ENCODE peak calls at places on chromosomes 3 and 15, in ten cellular contexts. A is GM23338, U is HFFc6, S is cardiac fibroblast, B is choroid plexus epithelial cell, R is AG04449, P is psoas muscle, C is natural killer cell, V is progenitor cell of endocrine pancreas, M is tibial artery. W is an unnamed sample.

GRCh38 chr15:76823903-76824302 is 81.2 kb downstream of the SCAPER start:
- DNase-seq in A (no peak), U (no peak), S (no peak), B (no peak), R (no peak), P (no peak), C (no peak), V (no peak), M (no peak), W (no peak)

GRCh38 chr15:45550436-45550835 is 27.9 kb upstream of the SLC30A4 start:
- DNase-seq in A (no peak), U (peak), S (peak), B (peak), R (no peak), P (no peak), C (no peak), V (no peak), M (no peak), W (no peak)

GRCh38 chr3:111782447-111782782 is 76.7 kb upstream of the PHLDB2 start:
- DNase-seq in A (no peak), U (no peak), S (no peak), B (no peak), R (no peak), P (no peak), C (no peak), V (no peak), M (no peak), W (no peak)

GRCh38 chr3:9681723-9682081 is 21.9 kb upstream of the CPNE9 start:
- DNase-seq in A (no peak), U (no peak), S (no peak), B (no peak), R (no peak), P (no peak), C (no peak), V (no peak), M (no peak), W (no peak)

GRCh38 chr3:180962530-180962929 is 27.0 kb downstream of the DNAJC19 start:
- DNase-seq in A (no peak), U (no peak), S (no peak), B (no peak), R (no peak), P (no peak), C (no peak), V (no peak), M (no peak), W (no peak)

GRCh38 chr15:60656491-60657284 is 177.7 kb upstream of the ICE2 start:
- DNase-seq in A (no peak), U (no peak), S (peak), B (peak), R (no peak), P (no peak), C (no peak), V (no peak), M (no peak), W (no peak)

GRCh38 chr15:72271221-72271620 is 1.1 kb downstream of the PARP6 start:
- DNase-seq in A (no peak), U (no peak), S (no peak), B (no peak), R (no peak), P (no peak), C (no peak), V (no peak), M (no peak), W (no peak)

GRCh38 chr3:10347648-10348403 is 26.9 kb upstream of the SEC13 start:
- DNase-seq in A (no peak), U (no peak), S (no peak), B (no peak), R (no peak), P (no peak), C (no peak), V (no peak), M (no peak), W (no peak)

GRCh38 chr3:156317457-156317856 is 197.1 kb downstream of the KCNAB1 start:
- DNase-seq in A (peak), U (peak), S (peak), B (peak), R (no peak), P (no peak), C (no peak), V (no peak), M (no peak), W (no peak)

DNA sequence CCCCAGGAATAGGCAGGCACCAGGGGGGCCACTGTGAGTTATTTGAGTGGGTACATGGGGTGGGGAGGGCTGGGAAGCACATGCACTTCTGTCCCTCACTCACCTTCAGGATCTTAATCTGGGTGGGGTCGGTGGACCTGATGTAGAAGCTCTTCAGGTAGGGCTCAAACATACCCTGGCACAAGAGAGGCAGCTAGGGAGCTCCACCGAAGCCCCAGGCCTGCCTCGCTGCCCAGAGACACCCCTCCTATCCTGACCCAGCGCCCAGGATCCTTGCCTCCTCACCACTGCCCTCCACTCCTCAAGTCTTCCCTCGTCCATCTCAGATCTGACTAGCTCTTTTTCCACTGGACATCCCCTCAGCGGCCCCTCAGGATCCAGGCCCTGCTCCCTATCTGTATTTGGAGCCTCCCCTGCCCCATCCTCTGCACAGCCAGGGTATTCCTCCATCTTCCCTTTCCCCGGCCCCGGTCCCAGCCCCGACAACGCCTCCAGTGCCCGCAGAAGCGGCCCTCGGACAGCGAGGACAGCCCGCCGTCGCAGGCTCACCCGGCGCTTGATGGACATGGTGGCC is 30.0 kb downstream of the AP3B2 start:
- DNase-seq in A (peak), U (no peak), S (no peak), B (no peak), R (no peak), P (no peak), C (no peak), V (no peak), M (peak), W (no peak)
- TF ChIP-seq CTCF in A (no peak), U (no peak), S (no peak), B (no peak), R (no peak), P (no peak), C (no peak), V (no peak), M (no peak), W (no peak)

GRCh38 chr3:168620854-168621253 is 525.1 kb upstream of the GOLIM4 start:
- DNase-seq in A (peak), U (no peak), S (peak), B (peak), R (no peak), P (no peak), C (no peak), V (peak), M (no peak), W (no peak)
- TF ChIP-seq CTCF in A (peak), U (peak), S (peak), B (peak), R (peak), P (no peak), C (no peak), V (peak), M (no peak), W (peak)

GRCh38 chr3:57755368-57756021 is 614 bp upstream of the SLMAP start:
- DNase-seq in A (peak), U (peak), S (peak), B (peak), R (no peak), P (no peak), C (no peak), V (peak), M (no peak), W (no peak)
- TF ChIP-seq CTCF in A (peak), U (peak), S (peak), B (peak), R (no peak), P (no peak), C (no peak), V (peak), M (no peak), W (peak)

GRCh38 chr3:159991591-159991990 is 3.0 kb downstream of the IL12A start:
- DNase-seq in A (no peak), U (no peak), S (no peak), B (no peak), R (no peak), P (no peak), C (no peak), V (no peak), M (no peak), W (no peak)

GRCh38 chr3:159988617-159989251 is at the start of gene IL12A:
- DNase-seq in A (peak), U (peak), S (peak), B (peak), R (no peak), P (peak), C (peak), V (peak), M (peak), W (peak)

GRCh38 chr3:159992601-159993000 is 4.0 kb downstream of the IL12A start:
- DNase-seq in A (no peak), U (no peak), S (no peak), B (no peak), R (no peak), P (no peak), C (no peak), V (no peak), M (no peak), W (no peak)

GRCh38 chr3:159987291-159987711 is 1.3 kb upstream of the IL12A start:
- DNase-seq in A (peak), U (peak), S (peak), B (peak), R (no peak), P (no peak), C (no peak), V (no peak), M (no peak), W (no peak)

DNA sequence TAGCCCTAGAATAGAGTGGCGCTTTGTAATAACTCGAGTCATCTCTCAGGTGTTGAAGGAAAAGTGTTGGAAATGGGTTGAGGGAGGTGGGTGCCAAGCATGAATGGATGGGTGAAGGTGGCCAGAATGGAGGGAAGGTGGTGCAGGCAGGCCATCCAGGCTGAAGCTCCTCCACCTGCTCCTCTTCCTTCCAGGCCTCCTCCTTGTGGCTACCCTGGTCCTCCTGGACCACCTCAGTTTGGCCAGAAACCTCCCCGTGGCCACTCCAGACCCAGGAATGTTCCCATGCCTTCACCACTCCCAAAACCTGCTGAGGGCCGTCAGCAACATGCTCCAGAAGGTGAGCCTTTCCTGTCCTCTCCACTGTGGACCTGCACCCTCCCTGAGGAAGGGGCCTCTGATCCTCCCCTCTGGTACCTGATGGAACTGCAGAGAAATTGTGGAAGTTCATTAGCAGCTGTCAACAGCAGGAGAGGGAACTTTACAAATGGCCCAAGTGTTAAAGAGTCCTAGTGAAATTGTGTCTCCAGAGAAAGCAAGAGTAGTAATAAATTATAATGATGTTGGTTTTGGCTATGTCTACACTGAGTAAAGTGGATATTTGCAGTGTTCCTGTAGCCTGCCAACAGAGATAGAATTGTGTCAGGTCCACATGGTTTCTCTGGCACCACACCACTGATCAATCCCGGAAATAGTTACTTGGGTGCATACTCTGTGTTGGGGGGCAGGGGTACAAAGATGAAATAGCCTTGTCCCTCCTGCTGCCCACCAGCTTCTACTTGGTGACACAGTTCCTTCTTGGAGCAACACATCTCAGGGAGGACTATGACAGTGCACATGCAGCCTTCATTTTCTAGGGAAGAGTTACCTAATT is 1.6 kb downstream of the IL12A start:
- DNase-seq in A (peak), U (no peak), S (no peak), B (no peak), R (no peak), P (no peak), C (no peak), V (no peak), M (no peak), W (no peak)
- TF ChIP-seq CTCF in A (no peak), U (no peak), S (no peak), B (no peak), R (no peak), P (no peak), C (no peak), V (peak), M (no peak), W (peak)

DNA sequence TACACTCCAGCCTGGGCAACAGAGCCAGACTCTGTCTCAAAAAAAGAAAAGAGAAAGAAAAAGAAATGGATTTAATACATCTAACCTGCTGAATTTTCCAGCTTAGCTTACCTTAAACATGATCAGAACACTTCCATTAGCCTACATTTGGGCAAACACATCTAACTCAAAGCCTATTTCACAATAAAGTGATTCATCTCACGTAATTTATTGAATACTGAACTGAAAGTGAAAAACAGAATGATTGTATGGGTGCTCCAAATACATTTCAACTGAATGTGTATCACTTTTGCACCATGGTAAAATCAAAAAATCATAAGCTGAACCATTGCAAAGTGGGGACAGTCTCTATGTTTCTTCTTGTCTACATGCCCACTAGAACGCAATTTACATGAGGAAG is 9.0 kb downstream of the PIK3R4 start:
- DNase-seq in A (no peak), U (no peak), S (peak), B (no peak), R (no peak), P (no peak), C (no peak), V (no peak), M (no peak), W (no peak)
- TF ChIP-seq CTCF in A (no peak), U (no peak), S (no peak), B (no peak), R (no peak), P (no peak), C (no peak), V (no peak), M (no peak), W (no peak)

DNA sequence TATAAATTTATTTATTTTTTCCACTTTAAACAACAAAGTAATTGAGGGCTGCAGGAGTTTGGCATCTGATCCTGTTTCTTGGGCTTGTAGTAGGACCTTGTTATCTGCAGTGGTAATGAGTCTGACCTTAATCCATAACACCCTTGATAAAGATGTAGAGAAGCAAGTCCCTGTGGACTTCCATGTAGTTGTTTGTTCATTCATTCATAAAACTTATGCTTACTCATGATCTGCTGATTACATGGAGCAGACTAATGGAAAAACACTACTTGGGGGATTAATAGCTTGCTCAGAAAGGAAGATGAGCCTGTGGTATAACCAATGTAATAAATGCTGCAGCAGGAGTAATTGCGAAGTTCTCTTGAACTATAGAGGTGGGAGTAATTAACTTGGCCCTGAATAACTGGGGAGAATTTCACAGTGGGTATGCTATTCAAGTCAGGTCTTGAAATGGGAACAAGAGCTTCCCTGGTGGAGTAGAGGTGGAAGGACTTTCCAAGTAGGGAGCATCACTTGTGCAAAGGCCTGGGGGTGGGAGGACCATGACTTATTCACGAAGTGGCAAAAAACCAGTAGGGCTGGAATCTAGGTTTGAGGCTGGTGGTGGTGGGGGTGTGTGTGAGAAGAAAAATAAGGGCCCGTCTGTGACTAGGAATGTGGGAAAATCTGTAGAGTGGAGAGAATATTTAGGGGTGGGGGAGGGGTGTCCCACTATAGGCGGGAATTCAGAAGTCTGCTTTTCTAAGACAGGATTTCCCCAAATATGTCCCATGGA is 271.7 kb upstream of the TBL1XR1 start:
- DNase-seq in A (no peak), U (peak), S (peak), B (peak), R (no peak), P (no peak), C (no peak), V (no peak), M (no peak), W (no peak)
- TF ChIP-seq CTCF in A (no peak), U (no peak), S (no peak), B (no peak), R (no peak), P (no peak), C (no peak), V (no peak), M (no peak), W (no peak)

GRCh38 chr3:85800676-85801075 is 841.9 kb downstream of the CADM2 start:
- DNase-seq in A (no peak), U (no peak), S (no peak), B (no peak), R (no peak), P (no peak), C (no peak), V (no peak), M (no peak), W (no peak)

GRCh38 chr3:85796140-85796539 is 837.4 kb downstream of the CADM2 start:
- DNase-seq in A (no peak), U (no peak), S (no peak), B (no peak), R (no peak), P (no peak), C (no peak), V (no peak), M (no peak), W (no peak)

DNA sequence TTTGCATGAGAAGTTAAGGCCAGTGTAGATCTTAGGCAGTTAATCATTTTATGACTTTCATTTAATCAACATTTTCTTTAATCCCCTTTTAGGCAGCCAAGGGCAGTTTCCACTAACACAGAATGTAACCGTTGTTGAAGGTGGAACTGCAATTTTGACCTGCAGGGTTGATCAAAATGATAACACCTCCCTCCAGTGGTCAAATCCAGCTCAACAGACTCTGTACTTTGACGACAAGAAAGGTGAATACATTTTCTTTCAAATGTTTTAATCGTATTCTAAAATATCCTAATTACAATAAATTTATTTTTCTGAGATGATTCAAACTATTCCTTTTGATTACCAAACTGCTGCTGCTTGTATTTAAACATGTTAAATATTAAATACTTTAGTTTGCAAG is 843.2 kb downstream of the CADM2 start:
- DNase-seq in A (peak), U (no peak), S (no peak), B (peak), R (no peak), P (no peak), C (no peak), V (no peak), M (no peak), W (no peak)
- TF ChIP-seq CTCF in A (peak), U (peak), S (no peak), B (peak), R (no peak), P (peak), C (no peak), V (peak), M (no peak), W (peak)